ENCODE peak calls at places on chromosomes 13 and 19, in seven cellular contexts. R is GM18507; N is MCF 10A; B is AG09309; T is amniotic epithelial cell; X is ELR; Z is stimulated activated CD8-positive, alpha-beta memory T cell treated with anti-CD3 and anti-CD28 coated beads, Interleukin-7, amount 100 ng/mL, for 1 hour. U is an unnamed sample.

GRCh38 chr19:16204005-16204294 is 6.2 kb downstream of the AP1M1 start:
- DNase-seq in T (no peak), R (no peak), N (no peak), X (no peak), Z (no peak), B (no peak), U (no peak)

GRCh38 chr13:101429733-101430132 is 13.4 kb upstream of the NALCN start:
- DNase-seq in B (no peak), X (no peak), N (peak; percentile 17), T (peak; percentile 42), Z (no peak), R (no peak), U (no peak)

GRCh38 chr19:932647-933552 is 7.1 kb downstream of the ARID3A start:
- DNase-seq in B (peak; percentile 63), N (peak; percentile 77), Z (no peak), R (no peak), X (peak; percentile 95), T (peak; percentile 91), U (no peak)

GRCh38 chr13:46586766-46587509 is 34.0 kb downstream of the LRCH1 start:
- DNase-seq in B (no peak), R (no peak), X (no peak), N (no peak), T (peak; percentile 33), Z (no peak), U (no peak)

GRCh38 chr19:45079063-45079910 is at the start of gene GEMIN7:
- DNase-seq in T (peak; percentile 58), B (no peak), N (peak; percentile 74), R (peak; percentile 66), Z (peak; percentile 67), X (peak; percentile 82), U (no peak)

GRCh38 chr19:1811472-1811894 is 593 bp downstream of the ATP8B3 start:
- DNase-seq in T (peak; percentile 24), Z (no peak), B (no peak), X (peak; percentile 88), N (peak; percentile 94), R (no peak), U (no peak)

GRCh38 chr13:107301724-107302374 is 733.9 kb upstream of the ARGLU1 start:
- DNase-seq in X (peak; percentile 3), Z (no peak), R (no peak), N (peak; percentile 27), T (peak; percentile 43), B (no peak), U (no peak)

GRCh38 chr13:71213252-71213821 is 653.7 kb downstream of the DACH1 start:
- DNase-seq in R (no peak), N (no peak), Z (no peak), B (no peak), X (peak; percentile 8), T (no peak), U (no peak)

GRCh38 chr13:33494596-33495214 is 209.2 kb upstream of the STARD13 start:
- DNase-seq in B (no peak), Z (no peak), X (peak; percentile 95), T (peak; percentile 90), R (no peak), N (peak; percentile 80), U (no peak)

GRCh38 chr19:43504426-43505185 is at the start of gene PHLDB3:
- DNase-seq in Z (no peak), N (no peak), X (no peak), T (no peak), R (no peak), B (no peak), U (no peak)

GRCh38 chr19:38617283-38617763 is 430 bp downstream of the MAP4K1 start:
- DNase-seq in N (no peak), Z (no peak), R (no peak), T (no peak), B (no peak), X (no peak), U (no peak)

U was measured in Panc1.